ENCODE peak calls at places on chromosomes 7 and 10, in ten cellular contexts. M is naive thymus-derived CD8-positive, alpha-beta T cell; G is astrocyte of the cerebellum; I is GM04504; X is NCI-H460; Z is RWPE1; U is mucosa of descending colon; O is NK-92 treated with Interleukin-12 subunit alpha and Interleukin-12 subunit beta, amount 100 ng/mL, for 24 hours; P is T-helper 1 cell; A is HCEC 1CT. K is an unnamed sample.
A peak's percentile ranks its signal among the peaks of the same experiment; 100 is the strongest.

GRCh38 chr10:79180619-79181221 is 112.0 kb downstream of the ZMIZ1 start:
- DNase-seq in A (no peak), Z (no peak), O (no peak), P (no peak), G (no peak), M (no peak), U (no peak), X (no peak), I (no peak), K (no peak)

GRCh38 chr10:80486785-80487421 is 32.8 kb downstream of the TSPAN14 start:
- DNase-seq in G (no peak), P (no peak), I (no peak), A (no peak), U (no peak), O (no peak), X (no peak), M (no peak), Z (no peak), K (no peak)

GRCh38 chr7:137715546-137715945 is 131.2 kb downstream of the DGKI start:
- DNase-seq in Z (no peak), G (no peak), I (no peak), M (no peak), U (no peak), P (no peak), A (peak; percentile 10), X (no peak), O (no peak), K (no peak)

GRCh38 chr10:63917363-63917762 is 396.2 kb downstream of the REEP3 start:
- DNase-seq in U (no peak), Z (no peak), O (no peak), M (no peak), G (no peak), A (no peak), P (no peak), X (no peak), I (no peak), K (no peak)

GRCh38 chr7:91066627-91067026 is 197.6 kb upstream of the FZD1 start:
- DNase-seq in G (no peak), P (no peak), X (no peak), M (no peak), A (no peak), I (no peak), O (no peak), Z (no peak), U (no peak), K (no peak)

GRCh38 chr10:94429049-94429707 is 26.8 kb downstream of the TBC1D12 start:
- DNase-seq in U (no peak), A (no peak), G (peak; percentile 82), M (no peak), P (no peak), O (no peak), I (peak; percentile 41), X (no peak), Z (no peak), K (no peak)

GRCh38 chr10:72079356-72079755 is 9.0 kb downstream of the SPOCK2 start:
- DNase-seq in G (no peak), Z (no peak), I (no peak), U (no peak), O (no peak), M (peak; percentile 80), P (peak; percentile 50), A (no peak), X (no peak), K (no peak)

GRCh38 chr10:33955676-33956075 is 621.2 kb upstream of the NRP1 start:
- DNase-seq in X (no peak), O (no peak), I (no peak), P (no peak), G (peak; percentile 59), A (no peak), M (no peak), Z (no peak), U (no peak), K (no peak)

GRCh38 chr7:45036317-45036716 is 36.3 kb downstream of the CCM2 start:
- DNase-seq in Z (no peak), I (no peak), A (no peak), M (no peak), X (no peak), G (no peak), P (no peak), U (no peak), O (no peak), K (no peak)

GRCh38 chr10:77027576-77027975 is 610.0 kb downstream of the KCNMA1 start:
- DNase-seq in X (no peak), I (no peak), P (no peak), G (no peak), O (no peak), M (no peak), Z (no peak), U (no peak), A (no peak), K (no peak)

GRCh38 chr10:110501142-110501937 is 3.6 kb downstream of the DUSP5 start:
- DNase-seq in G (peak; percentile 91), I (peak; percentile 79), X (peak; percentile 92), A (peak; percentile 98), M (no peak), O (peak; percentile 68), P (peak; percentile 28), U (peak; percentile 77), Z (peak; percentile 91), K (peak; percentile 73)

GRCh38 chr10:34495938-34496337 is 319.2 kb downstream of the PARD3 start:
- DNase-seq in O (no peak), Z (no peak), I (no peak), P (no peak), X (no peak), A (no peak), U (no peak), G (no peak), M (no peak), K (no peak)

GRCh38 chr7:22884911-22885823 is 62.5 kb upstream of the TOMM7 start:
- DNase-seq in O (no peak), U (no peak), X (no peak), A (peak; percentile 23), Z (no peak), I (no peak), M (no peak), G (no peak), P (no peak), K (no peak)

GRCh38 chr10:6059506-6059905 is 2.7 kb downstream of the IL2RA start:
- DNase-seq in Z (no peak), O (no peak), A (no peak), M (no peak), P (no peak), U (no peak), I (no peak), G (no peak), X (no peak), K (no peak)

GRCh38 chr7:133150760-133151159 is 68.9 kb upstream of the CHCHD3 start:
- DNase-seq in Z (no peak), P (no peak), G (no peak), I (no peak), X (no peak), U (no peak), O (no peak), A (no peak), M (no peak), K (no peak)

GRCh38 chr10:13957856-13958255 is 371.1 kb downstream of the PRPF18 start:
- DNase-seq in G (no peak), X (no peak), P (no peak), U (no peak), I (no peak), Z (no peak), A (no peak), O (no peak), M (no peak), K (no peak)

GRCh38 chr10:94123253-94123995 is 129.7 kb downstream of the PLCE1 start:
- DNase-seq in G (peak; percentile 64), X (no peak), Z (peak; percentile 83), P (no peak), U (no peak), O (no peak), A (peak; percentile 88), I (peak; percentile 58), M (no peak), K (no peak)

GRCh38 chr7:128103498-128104108 is 72.4 kb upstream of the LRRC4 start:
- DNase-seq in A (no peak), I (no peak), Z (no peak), U (peak; percentile 48), M (peak; percentile 8), X (no peak), O (no peak), P (no peak), G (no peak), K (no peak)

GRCh38 chr10:18310761-18311160 is 170.5 kb downstream of the CACNB2 start:
- DNase-seq in A (no peak), M (no peak), Z (no peak), I (no peak), X (no peak), O (no peak), P (no peak), G (no peak), U (no peak), K (no peak)

GRCh38 chr7:47992446-47992845 is 13.0 kb upstream of the HUS1 start:
- DNase-seq in X (no peak), U (no peak), I (no peak), Z (no peak), A (no peak), M (no peak), P (no peak), G (no peak), O (no peak), K (no peak)

GRCh38 chr10:128573236-128573800 is 447.1 kb upstream of the MKI67 start:
- DNase-seq in O (no peak), P (no peak), G (no peak), M (no peak), I (no peak), X (no peak), A (no peak), Z (no peak), U (no peak), K (no peak)

GRCh38 chr10:126097558-126098215 is 201.3 kb downstream of the FANK1 start:
- DNase-seq in U (no peak), P (no peak), G (no peak), I (no peak), X (no peak), O (no peak), Z (peak; percentile 26), A (no peak), M (no peak), K (no peak)